ENCODE peak calls at places on chromosomes 3 and 15, in ten cellular contexts. J is lung, K is GM23248, W is neuronal stem cell, V is heart left ventricle, Z is K562, I is psoas muscle, R is colonic mucosa, B is ovary, L is HepG2. X is an unnamed sample. For H3K36me3, the result is how much of the 10 kb centered on the place peaks cover.

GRCh38 chr3:24680214-24680967 is 185.7 kb upstream of the THRB start:
- DNase-seq in J (peak), K (peak), W (peak), V (peak), Z (peak), I (peak), R (peak), B (peak), L (peak), X (peak)

GRCh38 chr3:161310649-161311423 is 60.5 kb downstream of the SPTSSB start:
- DNase-seq in J (no peak), K (no peak), W (no peak), V (no peak), Z (no peak), I (no peak), R (no peak), B (no peak), L (no peak), X (no peak)

GRCh38 chr15:39118510-39118909 is 462.4 kb upstream of the THBS1 start:
- DNase-seq in J (no peak), K (peak), W (no peak), V (no peak), Z (no peak), I (no peak), R (no peak), B (no peak), L (no peak), X (no peak)

GRCh38 chr15:68372291-68372811 is 59.6 kb downstream of the ITGA11 start:
- DNase-seq in J (no peak), K (peak), W (no peak), V (peak), Z (peak), I (no peak), R (no peak), B (peak), L (peak), X (no peak)

GRCh38 chr15:71448688-71449114 is 333.4 kb downstream of the THSD4 start:
- DNase-seq in J (peak), K (peak), W (peak), V (no peak), Z (peak), I (no peak), R (peak), B (no peak), L (peak), X (peak)

GRCh38 chr15:94412979-94413741 is 181.8 kb downstream of the MCTP2 start:
- DNase-seq in J (no peak), K (peak), W (peak), V (no peak), Z (no peak), I (no peak), R (peak), B (no peak), L (peak), X (peak)

GRCh38 chr3:37770336-37770735 is 91.3 kb upstream of the CTDSPL start:
- DNase-seq in J (no peak), K (no peak), W (no peak), V (no peak), Z (no peak), I (no peak), R (no peak), B (no peak), L (no peak), X (no peak)

GRCh38 chr3:45841380-45841700 is 579 bp downstream of the LZTFL1 start:
- DNase-seq in J (no peak), K (peak), W (peak), V (peak), Z (no peak), I (no peak), R (peak), B (peak), L (peak), X (no peak)

GRCh38 chr3:123376451-123377172 is 72.3 kb downstream of the ADCY5 start:
- DNase-seq in J (no peak), K (no peak), W (no peak), V (peak), Z (no peak), I (no peak), R (no peak), B (peak), L (no peak), X (no peak)

GRCh38 chr15:90189781-90190467 is 11.2 kb upstream of the SEMA4B start:
- DNase-seq in J (no peak), K (no peak), W (no peak), V (no peak), Z (peak), I (no peak), R (no peak), B (no peak), L (no peak), X (peak)

GRCh38 chr3:144045766-144046165 is 74.1 kb downstream of the DIPK2A start:
- DNase-seq in J (no peak), K (peak), W (no peak), V (no peak), Z (no peak), I (no peak), R (no peak), B (no peak), L (no peak), X (no peak)

GRCh38 chr15:63401078-63401477 is 19.4 kb upstream of the CA12 start:
- DNase-seq in J (no peak), K (peak), W (no peak), V (no peak), Z (no peak), I (no peak), R (no peak), B (no peak), L (no peak), X (no peak)

GRCh38 chr3:106157411-106157810 is 288.6 kb upstream of the CBLB start:
- DNase-seq in J (no peak), K (no peak), W (no peak), V (no peak), Z (no peak), I (no peak), R (peak), B (no peak), L (no peak), X (no peak)

GRCh38 chr15:37134699-37135131 is 34.4 kb upstream of the MEIS2 start:
- DNase-seq in J (no peak), K (peak), W (no peak), V (no peak), Z (peak), I (no peak), R (no peak), B (no peak), L (peak), X (peak)

GRCh38 chr3:89049119-89049518 is 58.3 kb upstream of the EPHA3 start:
- DNase-seq in J (no peak), K (no peak), W (no peak), V (no peak), Z (no peak), I (no peak), R (no peak), B (no peak), L (peak), X (no peak)

GRCh38 chr3:138450704-138451424 is 16.4 kb downstream of the ESYT3 start:
- DNase-seq in J (no peak), K (no peak), W (no peak), V (no peak), Z (no peak), I (no peak), R (no peak), B (peak), L (no peak), X (no peak)

GRCh38 chr3:124793054-124793740 is 62.9 kb downstream of the UMPS start:
- DNase-seq in J (no peak), K (peak), W (no peak), V (peak), Z (no peak), I (no peak), R (no peak), B (no peak), L (no peak), X (no peak)

GRCh38 chr15:74889390-74889881 is 406 bp upstream of the MPI start:
- DNase-seq in J (no peak), K (peak), W (no peak), V (peak), Z (peak), I (peak), R (no peak), B (peak), L (no peak), X (no peak)

GRCh38 chr15:48052871-48053383 is 67.9 kb upstream of the SLC24A5 start:
- DNase-seq in J (no peak), K (peak), W (no peak), V (no peak), Z (no peak), I (no peak), R (no peak), B (no peak), L (no peak), X (no peak)

GRCh38 chr3:125317761-125318496 is 57.2 kb downstream of the ZNF148 start:
- DNase-seq in J (no peak), K (peak), W (no peak), V (no peak), Z (no peak), I (no peak), R (no peak), B (no peak), L (no peak), X (no peak)

GRCh38 chr15:71914092-71914491 is 103.7 kb downstream of the NR2E3 start:
- DNase-seq in J (no peak), K (no peak), W (no peak), V (no peak), Z (no peak), I (no peak), R (no peak), B (no peak), L (no peak), X (no peak)

GRCh38 chr15:76976572-76977270 is 18.2 kb upstream of the PSTPIP1 start:
- DNase-seq in J (no peak), K (no peak), W (no peak), V (no peak), Z (no peak), I (no peak), R (no peak), B (no peak), L (no peak), X (no peak)

GRCh38 chr3:8986741-8987672 is 23.7 kb upstream of the RAD18 start:
- DNase-seq in J (no peak), K (no peak), W (no peak), V (no peak), Z (no peak), I (no peak), R (no peak), B (no peak), L (no peak), X (no peak)

GRCh38 chr15:29622637-29623036 is 199.6 kb downstream of the TJP1 start:
- DNase-seq in J (no peak), K (no peak), W (no peak), V (no peak), Z (no peak), I (no peak), R (no peak), B (no peak), L (no peak), X (no peak)

GRCh38 chr15:59594493-59594942 is 17.1 kb upstream of the GCNT3 start:
- DNase-seq in J (no peak), K (peak), W (no peak), V (no peak), Z (no peak), I (no peak), R (peak), B (no peak), L (peak), X (no peak)

GRCh38 chr15:66233487-66234415 is 19.8 kb downstream of the MEGF11 start:
- DNase-seq in J (no peak), K (peak), W (no peak), V (no peak), Z (peak), I (no peak), R (no peak), B (no peak), L (peak), X (peak)

GRCh38 chr3:152051501-152052404 is 178.3 kb downstream of the SUCNR1 start:
- DNase-seq in J (no peak), K (peak), W (no peak), V (no peak), Z (no peak), I (no peak), R (no peak), B (no peak), L (peak), X (no peak)

GRCh38 chr3:146646251-146646650 is 41.1 kb upstream of the PLSCR5 start:
- DNase-seq in J (no peak), K (no peak), W (no peak), V (no peak), Z (no peak), I (no peak), R (no peak), B (no peak), L (no peak), X (no peak)

GRCh38 chr15:66780172-66780972 is 78.3 kb downstream of the SMAD6 start:
- DNase-seq in J (no peak), K (peak), W (no peak), V (no peak), Z (no peak), I (peak), R (peak), B (no peak), L (no peak), X (no peak)

GRCh38 chr3:189569473-189569872 is 61.7 kb upstream of the TP63 start:
- DNase-seq in J (no peak), K (no peak), W (no peak), V (no peak), Z (no peak), I (no peak), R (no peak), B (no peak), L (no peak), X (no peak)

GRCh38 chr3:171506743-171507319 is 46.6 kb upstream of the TNIK start:
- DNase-seq in J (no peak), K (peak), W (no peak), V (no peak), Z (no peak), I (no peak), R (no peak), B (no peak), L (no peak), X (no peak)

GRCh38 chr3:113533534-113533892 is 1.2 kb downstream of the SIDT1 start:
- DNase-seq in J (no peak), K (peak), W (no peak), V (no peak), Z (no peak), I (no peak), R (no peak), B (no peak), L (no peak), X (peak)

GRCh38 chr3:129004639-129005295 is 3.7 kb downstream of the EFCC1 start:
- DNase-seq in J (no peak), K (no peak), W (no peak), V (no peak), Z (no peak), I (peak), R (peak), B (no peak), L (no peak), X (no peak)

GRCh38 chr3:129007792-129008191 is 6.7 kb downstream of the EFCC1 start:
- DNase-seq in J (no peak), K (no peak), W (no peak), V (no peak), Z (no peak), I (no peak), R (no peak), B (no peak), L (no peak), X (no peak)

GRCh38 chr3:129006864-129007263 is 5.8 kb downstream of the EFCC1 start:
- DNase-seq in J (no peak), K (no peak), W (no peak), V (no peak), Z (no peak), I (no peak), R (no peak), B (no peak), L (no peak), X (no peak)

GRCh38 chr3:129003578-129004112 is 2.5 kb downstream of the EFCC1 start:
- DNase-seq in J (peak), K (no peak), W (no peak), V (no peak), Z (no peak), I (no peak), R (peak), B (peak), L (peak), X (no peak)

DNA sequence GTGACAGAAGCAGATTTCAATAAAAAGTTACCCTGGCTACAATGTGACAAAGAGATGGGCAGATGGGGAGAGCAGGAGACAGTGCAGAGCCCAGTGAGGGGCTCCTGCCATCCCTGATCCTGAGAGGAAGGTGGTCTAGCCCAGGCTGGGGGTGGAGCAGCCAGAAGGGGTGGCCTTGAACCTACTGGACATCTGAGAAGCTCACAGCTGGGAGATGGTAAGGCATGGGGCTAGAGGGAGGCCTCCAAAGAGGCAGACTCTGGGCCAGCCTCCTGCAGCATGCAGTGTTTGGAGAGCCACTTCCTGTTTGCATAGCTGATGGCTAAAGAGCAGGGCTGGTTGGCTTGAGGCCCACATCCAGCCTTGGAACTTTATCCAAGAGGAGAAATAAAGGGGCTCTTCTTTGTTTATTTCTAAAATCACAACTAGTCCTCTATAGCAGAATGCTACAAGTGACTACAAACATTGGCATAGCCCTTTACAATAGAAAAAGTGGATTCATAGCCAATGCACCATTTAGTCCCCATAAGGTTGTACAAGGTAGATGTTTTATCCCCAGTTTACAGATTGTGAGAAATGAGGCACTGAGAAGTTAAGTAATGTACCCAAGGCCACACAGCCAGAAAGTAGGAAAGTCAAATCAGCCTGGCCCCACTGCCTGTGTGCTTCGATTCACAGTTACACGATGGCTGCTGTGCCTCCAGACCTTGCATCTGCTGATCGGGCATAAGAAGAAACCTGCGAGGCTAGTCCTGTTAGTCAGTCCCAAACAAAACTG is 4.6 kb downstream of the EFCC1 start:
- DNase-seq in J (peak), K (peak), W (no peak), V (peak), Z (no peak), I (no peak), R (peak), B (peak), L (peak), X (no peak)
- H3K27ac ChIP-seq in J (peak), K (no peak), W (no peak), V (peak), Z (no peak), I (no peak), R (peak), B (peak), L (no peak), X (no peak)

GRCh38 chr3:49133226-49133951 is 539 bp upstream of the LAMB2 start:
- DNase-seq in J (peak), K (peak), W (peak), V (peak), Z (peak), I (peak), R (peak), B (peak), L (peak), X (no peak)

GRCh38 chr3:49132073-49132436 is 795 bp downstream of the LAMB2 start:
- DNase-seq in J (no peak), K (peak), W (no peak), V (no peak), Z (no peak), I (no peak), R (no peak), B (no peak), L (no peak), X (no peak)

GRCh38 chr3:49131576-49131975 is 1.3 kb downstream of the LAMB2 start:
- DNase-seq in J (no peak), K (no peak), W (no peak), V (no peak), Z (no peak), I (no peak), R (no peak), B (no peak), L (no peak), X (no peak)

GRCh38 chr3:49132437-49133225 is at the start of gene LAMB2:
- DNase-seq in J (peak), K (peak), W (peak), V (peak), Z (peak), I (peak), R (peak), B (peak), L (peak), X (no peak)

DNA sequence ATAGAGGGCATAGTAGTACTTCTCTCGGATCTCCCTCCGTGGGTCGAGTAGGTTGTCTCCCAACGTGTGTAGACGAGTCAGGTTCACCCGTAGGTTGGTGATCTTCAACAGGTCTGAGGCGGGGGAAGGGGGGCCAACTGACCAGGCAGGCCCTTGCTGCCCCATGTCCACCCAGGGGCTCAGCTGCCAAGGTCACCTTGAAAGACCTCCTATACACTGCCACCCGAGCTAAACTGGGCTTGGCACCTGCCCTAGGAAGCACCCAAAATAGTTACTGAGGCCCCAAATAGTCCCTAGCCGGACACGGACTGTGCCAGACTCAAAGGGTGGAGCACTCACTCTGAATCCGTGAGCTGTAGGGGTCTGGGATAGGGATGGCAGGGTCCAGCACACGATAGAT is 1.8 kb downstream of the LAMB2 start:
- DNase-seq in J (no peak), K (no peak), W (no peak), V (no peak), Z (no peak), I (no peak), R (no peak), B (no peak), L (no peak), X (no peak)
- H3K36me3 ChIP-seq in J (under half), K (under half), W (under half), V (under half), Z (under half), I (under half), R (under half), B (under half), L (under half), X (under half)

DNA sequence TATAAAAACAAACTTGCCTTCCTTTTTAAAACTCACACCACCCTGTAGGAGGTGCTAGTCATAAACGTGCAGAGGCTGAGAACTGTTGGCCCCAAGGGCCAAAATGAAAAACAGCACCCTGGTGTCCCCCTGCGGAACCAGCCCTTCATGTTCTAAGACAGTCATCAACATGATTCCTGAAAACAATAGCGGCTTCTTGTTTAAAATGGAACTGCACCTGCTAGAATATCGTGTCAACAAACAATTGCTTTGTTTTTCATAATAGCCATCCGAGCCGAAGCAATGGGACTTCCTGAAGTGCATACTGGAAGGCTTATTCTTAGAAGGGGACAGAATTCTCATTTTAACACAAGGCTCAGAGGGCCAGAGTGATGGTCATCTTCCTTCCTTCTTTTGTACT is 43.7 kb downstream of the MECOM start:
- DNase-seq in J (no peak), K (no peak), W (no peak), V (no peak), Z (no peak), I (no peak), R (no peak), B (no peak), L (no peak), X (peak)
- H3K27ac ChIP-seq in J (no peak), K (no peak), W (no peak), V (peak), Z (no peak), I (peak), R (no peak), B (no peak), L (no peak), X (no peak)

DNA sequence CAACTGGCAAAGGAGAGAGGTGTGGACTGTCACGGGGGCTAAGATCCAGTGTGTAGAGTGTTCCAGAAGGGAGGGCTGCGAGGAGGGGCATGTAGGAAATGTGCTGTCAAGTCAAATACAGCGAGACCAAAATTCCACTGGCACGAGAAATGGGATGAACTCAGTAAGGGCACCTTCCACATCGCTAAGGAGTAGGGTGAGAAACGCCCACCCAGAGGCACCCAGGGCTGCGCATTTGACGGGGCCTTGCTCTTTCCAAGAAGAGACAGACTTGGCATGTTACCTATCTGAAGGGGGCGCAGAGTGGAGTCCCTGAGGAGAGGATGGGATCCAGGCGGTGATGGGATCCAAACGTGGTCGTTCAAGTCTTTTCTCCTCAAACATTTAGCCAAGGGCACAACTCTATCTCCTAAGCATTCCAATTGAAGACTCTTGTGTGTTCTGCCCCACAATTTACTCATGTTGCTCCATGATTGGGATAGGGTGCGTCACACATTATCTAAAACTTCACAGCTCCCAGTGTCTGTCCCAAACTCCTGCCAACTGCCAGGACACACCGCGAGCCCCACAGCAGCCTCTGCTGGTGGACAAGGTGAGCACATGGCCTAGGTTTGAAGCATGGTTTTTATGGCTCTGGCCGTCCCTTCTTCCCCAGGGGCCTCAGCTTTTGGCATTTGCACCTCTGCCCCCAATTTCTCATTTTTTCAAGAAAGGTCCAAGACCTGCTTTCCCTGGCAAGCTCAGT is 7.6 kb downstream of the SELENOS start:
- DNase-seq in J (no peak), K (peak), W (no peak), V (peak), Z (no peak), I (no peak), R (no peak), B (no peak), L (no peak), X (no peak)
- H3K36me3 ChIP-seq in J (under half), K (under half), W (half or more), V (half or more), Z (under half), I (under half), R (under half), B (under half), L (under half), X (under half)

X was measured in Karpas-422.